ENCODE peak calls at places on chromosomes 11 and 22, in seven cellular contexts. X is colonic mucosa, L is lower leg skin, S is astrocyte of the cerebellum, D is spleen, R is osteocyte, T is Calu3. N is an unnamed sample.

GRCh38 chr11:75344761-75345454 is 6.6 kb downstream of the ARRB1 start:
- DNase-seq in X (peak; percentile 62), L (no peak), S (no peak), D (no peak), R (no peak), T (no peak), N (no peak)

GRCh38 chr11:78213526-78214330 is 25.0 kb downstream of the USP35 start:
- DNase-seq in X (no peak), L (peak; percentile 66), S (no peak), D (no peak), R (no peak), T (no peak), N (no peak)

GRCh38 chr11:971731-972365 is 46.2 kb downstream of the AP2A2 start:
- DNase-seq in X (no peak), L (no peak), S (no peak), D (no peak), R (no peak), T (no peak), N (no peak)

GRCh38 chr22:43389227-43389836 is 22.5 kb upstream of the MPPED1 start:
- DNase-seq in X (no peak), L (no peak), S (no peak), D (no peak), R (no peak), T (no peak), N (no peak)

GRCh38 chr11:117458275-117459120 is 130.8 kb downstream of the CEP164 start:
- DNase-seq in X (no peak), L (no peak), S (no peak), D (peak; percentile 68), R (no peak), T (no peak), N (no peak)

GRCh38 chr11:130995266-130995665 is 79.0 kb upstream of the SNX19 start:
- DNase-seq in X (no peak), L (no peak), S (no peak), D (no peak), R (no peak), T (no peak), N (no peak)

GRCh38 chr11:102302241-102302640 is 15.0 kb upstream of the BIRC3 start:
- DNase-seq in X (no peak), L (no peak), S (no peak), D (no peak), R (no peak), T (no peak), N (no peak)

GRCh38 chr11:128345316-128345715 is 242.0 kb downstream of the ETS1 start:
- DNase-seq in X (no peak), L (no peak), S (no peak), D (no peak), R (no peak), T (no peak), N (no peak)

GRCh38 chr11:47971501-47971900 is 8.9 kb upstream of the PTPRJ start:
- DNase-seq in X (no peak), L (no peak), S (no peak), D (no peak), R (no peak), T (no peak), N (no peak)

GRCh38 chr22:27885977-27886842 is 32.8 kb downstream of the PITPNB start:
- DNase-seq in X (peak; percentile 52), L (no peak), S (peak; percentile 19), D (no peak), R (no peak), T (peak; percentile 43), N (no peak)

GRCh38 chr11:93039841-93040240 is 70.4 kb downstream of the MTNR1B start:
- DNase-seq in X (no peak), L (no peak), S (no peak), D (no peak), R (no peak), T (no peak), N (no peak)

GRCh38 chr11:69914286-69915150 is 95.3 kb upstream of the FGF3 start:
- DNase-seq in X (no peak), L (peak; percentile 76), S (no peak), D (peak; percentile 58), R (no peak), T (peak; percentile 60), N (no peak)

GRCh38 chr22:28899199-28899853 is 16.0 kb downstream of the ZNRF3 start:
- DNase-seq in X (no peak), L (peak; percentile 34), S (no peak), D (peak; percentile 79), R (no peak), T (no peak), N (no peak)

GRCh38 chr11:67522338-67522737 is 908 bp downstream of the CABP2 start:
- DNase-seq in X (no peak), L (no peak), S (no peak), D (no peak), R (no peak), T (no peak), N (no peak)

GRCh38 chr11:45754261-45754709 is 50.7 kb upstream of the SLC35C1 start:
- DNase-seq in X (no peak), L (no peak), S (no peak), D (no peak), R (no peak), T (no peak), N (no peak)

GRCh38 chr11:1450958-1451710 is 35.4 kb downstream of the MOB2 start:
- DNase-seq in X (no peak), L (no peak), S (no peak), D (no peak), R (no peak), T (peak; percentile 18), N (no peak)

GRCh38 chr11:103433976-103434375 is 324.8 kb downstream of the DYNC2H1 start:
- DNase-seq in X (no peak), L (no peak), S (no peak), D (no peak), R (no peak), T (no peak), N (no peak)

GRCh38 chr22:49693416-49693815 is 134.3 kb downstream of the BRD1 start:
- DNase-seq in X (no peak), L (peak; percentile 54), S (no peak), D (no peak), R (peak; percentile 81), T (no peak), N (no peak)

GRCh38 chr22:29269230-29269604 is 1.1 kb downstream of the EWSR1 start:
- DNase-seq in X (peak; percentile 30), L (peak; percentile 82), S (no peak), D (no peak), R (peak; percentile 60), T (no peak), N (no peak)

GRCh38 chr11:33551051-33551450 is 149.6 kb downstream of the C11orf91 start:
- DNase-seq in X (no peak), L (no peak), S (no peak), D (no peak), R (no peak), T (no peak), N (no peak)

GRCh38 chr11:121723261-121723741 is 270.5 kb upstream of the SORL1-AS1 start:
- DNase-seq in X (no peak), L (no peak), S (peak; percentile 22), D (no peak), R (no peak), T (no peak), N (no peak)

DNA sequence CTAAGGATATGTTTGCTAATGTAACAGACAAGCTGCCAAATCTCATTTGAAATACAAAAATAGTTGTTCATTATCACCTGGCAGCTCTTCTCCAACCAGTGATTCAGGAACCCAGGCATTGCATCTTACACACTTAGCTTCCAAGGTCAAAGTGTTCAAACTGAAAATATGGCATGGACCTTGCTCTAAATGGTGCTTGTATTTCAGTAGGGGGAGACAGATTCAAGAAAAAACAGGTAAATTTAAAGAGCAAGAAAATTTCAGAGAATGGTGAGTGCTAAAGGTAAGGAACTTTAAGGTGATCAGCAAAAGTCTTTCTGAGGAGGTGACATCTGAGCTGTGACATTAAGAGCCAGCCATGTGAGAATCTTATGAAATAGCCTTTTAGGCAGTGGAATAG is 82.8 kb upstream of the E2F8 start:
- DNase-seq in X (no peak), L (no peak), S (no peak), D (no peak), R (no peak), T (no peak), N (no peak)
- TF ChIP-seq CTCF in X (no peak), L (no peak), S (peak; percentile 34), D (no peak), R (peak; percentile 22), T (no peak), N (no peak)

DNA sequence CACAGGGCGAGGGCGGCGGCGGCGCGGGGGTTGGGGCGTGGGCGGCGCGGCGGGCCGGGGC is at the start of gene RTN4R:
- DNase-seq in X (no peak), L (no peak), S (no peak), D (no peak), R (no peak), T (no peak), N (no peak)
- TF ChIP-seq CTCF in X (no peak), L (no peak), S (no peak), D (no peak), R (no peak), T (no peak), N (no peak)

DNA sequence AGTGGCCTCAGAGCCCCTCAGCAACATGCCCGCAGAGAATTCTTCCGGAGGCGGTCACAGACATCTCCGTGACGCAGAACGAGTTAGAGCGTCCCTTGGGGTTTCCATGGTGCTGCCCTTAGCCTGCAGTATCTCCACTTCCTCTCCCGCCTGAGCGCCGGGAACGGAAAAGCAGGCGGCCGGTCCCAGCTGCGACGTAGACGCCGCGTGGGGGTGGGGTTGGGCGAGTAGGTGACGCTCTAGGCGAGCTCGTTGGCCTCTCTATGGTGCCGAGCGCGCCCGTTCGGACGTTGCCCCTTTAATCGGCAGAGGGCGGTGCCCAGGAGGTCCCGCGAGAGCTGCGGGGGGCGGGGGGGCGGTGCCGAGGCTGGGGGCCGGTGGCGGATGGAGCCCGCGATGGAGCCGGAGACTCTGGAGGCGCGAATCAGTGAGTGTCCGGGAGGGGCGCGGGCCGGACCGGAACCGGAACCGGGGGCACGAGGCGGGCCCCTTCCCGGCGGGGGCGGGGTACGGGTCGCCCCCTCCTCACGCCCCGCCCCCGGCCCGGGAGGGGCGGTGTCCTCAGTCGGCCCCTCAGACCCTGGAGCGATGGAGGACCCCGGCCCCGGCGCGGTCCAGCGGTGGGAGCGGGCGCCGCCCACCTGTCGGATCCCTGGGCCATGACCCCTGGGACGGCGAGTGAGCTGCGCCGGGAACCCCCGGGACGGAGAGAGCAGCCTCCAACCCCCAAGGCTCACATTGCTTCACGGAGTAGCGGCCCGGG is at the start of gene GGA1:
- DNase-seq in X (peak; percentile 95), L (peak; percentile 99), S (peak; percentile 91), D (peak; percentile 99), R (peak; percentile 98), T (peak; percentile 95), N (peak; percentile 93)
- TF ChIP-seq CTCF in X (no peak), L (no peak), S (no peak), D (peak; percentile 56), R (no peak), T (no peak), N (peak; percentile 40)

GRCh38 chr11:118882489-118882888 is 1.2 kb upstream of the CXCR5 start:
- DNase-seq in X (no peak), L (no peak), S (no peak), D (no peak), R (no peak), T (no peak), N (no peak)

GRCh38 chr11:118884613-118885274 is 1.1 kb downstream of the CXCR5 start:
- DNase-seq in X (no peak), L (no peak), S (no peak), D (no peak), R (no peak), T (no peak), N (no peak)

GRCh38 chr11:118883004-118883367 is 706 bp upstream of the CXCR5 start:
- DNase-seq in X (no peak), L (no peak), S (no peak), D (no peak), R (no peak), T (no peak), N (no peak)

GRCh38 chr11:118885319-118885718 is 1.6 kb downstream of the CXCR5 start:
- DNase-seq in X (no peak), L (no peak), S (no peak), D (no peak), R (no peak), T (no peak), N (no peak)

GRCh38 chr11:118883368-118884071 is at the start of gene CXCR5:
- DNase-seq in X (no peak), L (no peak), S (no peak), D (peak; percentile 90), R (no peak), T (no peak), N (no peak)
- TF ChIP-seq CTCF in X (no peak), L (no peak), S (peak; percentile 8), D (peak; percentile 15), R (no peak), T (no peak), N (no peak)